ENCODE peak calls at places on chromosomes 2 and 18, in five cellular contexts. One of them, this sample, is unnamed.

GRCh38 chr2:166773268-166773949 is 114.9 kb upstream of the XIRP2 start:
- DNase-seq in stimulated activated effector memory CD8-positive, alpha-beta T cell treated with anti-CD3 and anti-CD28 coated beads, Interleukin-12 subunit alpha, Interleukin-12 subunit beta, amount 100 ng/mL, for 72 hours: no peak
- DNase-seq in stimulated activated CD4-positive, alpha-beta T cell treated with anti-CD3 and anti-CD28 coated beads, Interleukin-1b, Interleukin-23, amount 100 ng/mL, for 1 hour: no peak
- DNase-seq in GM13976: no peak
- DNase-seq in stimulated activated CD8-positive, alpha-beta memory T cell treated with anti-CD3 and anti-CD28 coated beads, Interleukin-2, amount 100 ng/mL, for 1 hour: no peak
- DNase-seq in this sample: no peak

GRCh38 chr2:145110668-145111067 is 590.7 kb upstream of the ZEB2 start:
- DNase-seq in stimulated activated effector memory CD8-positive, alpha-beta T cell treated with anti-CD3 and anti-CD28 coated beads, Interleukin-12 subunit alpha, Interleukin-12 subunit beta, amount 100 ng/mL, for 72 hours: no peak
- DNase-seq in stimulated activated CD4-positive, alpha-beta T cell treated with anti-CD3 and anti-CD28 coated beads, Interleukin-1b, Interleukin-23, amount 100 ng/mL, for 1 hour: no peak
- DNase-seq in GM13976: no peak
- DNase-seq in stimulated activated CD8-positive, alpha-beta memory T cell treated with anti-CD3 and anti-CD28 coated beads, Interleukin-2, amount 100 ng/mL, for 1 hour: no peak
- DNase-seq in this sample: no peak

GRCh38 chr18:26689226-26689913 is 141.0 kb upstream of the KCTD1 start:
- DNase-seq in stimulated activated effector memory CD8-positive, alpha-beta T cell treated with anti-CD3 and anti-CD28 coated beads, Interleukin-12 subunit alpha, Interleukin-12 subunit beta, amount 100 ng/mL, for 72 hours: no peak
- DNase-seq in stimulated activated CD4-positive, alpha-beta T cell treated with anti-CD3 and anti-CD28 coated beads, Interleukin-1b, Interleukin-23, amount 100 ng/mL, for 1 hour: no peak
- DNase-seq in GM13976: no peak
- DNase-seq in stimulated activated CD8-positive, alpha-beta memory T cell treated with anti-CD3 and anti-CD28 coated beads, Interleukin-2, amount 100 ng/mL, for 1 hour: no peak
- DNase-seq in this sample: no peak

GRCh38 chr2:40129725-40130124 is 322.2 kb downstream of the SLC8A1 start:
- DNase-seq in stimulated activated effector memory CD8-positive, alpha-beta T cell treated with anti-CD3 and anti-CD28 coated beads, Interleukin-12 subunit alpha, Interleukin-12 subunit beta, amount 100 ng/mL, for 72 hours: no peak
- DNase-seq in stimulated activated CD4-positive, alpha-beta T cell treated with anti-CD3 and anti-CD28 coated beads, Interleukin-1b, Interleukin-23, amount 100 ng/mL, for 1 hour: no peak
- DNase-seq in GM13976: no peak
- DNase-seq in stimulated activated CD8-positive, alpha-beta memory T cell treated with anti-CD3 and anti-CD28 coated beads, Interleukin-2, amount 100 ng/mL, for 1 hour: no peak
- DNase-seq in this sample: no peak

GRCh38 chr2:65045651-65046050 is 10.6 kb upstream of the CEP68 start:
- DNase-seq in stimulated activated effector memory CD8-positive, alpha-beta T cell treated with anti-CD3 and anti-CD28 coated beads, Interleukin-12 subunit alpha, Interleukin-12 subunit beta, amount 100 ng/mL, for 72 hours: no peak
- DNase-seq in stimulated activated CD4-positive, alpha-beta T cell treated with anti-CD3 and anti-CD28 coated beads, Interleukin-1b, Interleukin-23, amount 100 ng/mL, for 1 hour: no peak
- DNase-seq in GM13976: no peak
- DNase-seq in stimulated activated CD8-positive, alpha-beta memory T cell treated with anti-CD3 and anti-CD28 coated beads, Interleukin-2, amount 100 ng/mL, for 1 hour: no peak
- DNase-seq in this sample: no peak

GRCh38 chr2:109648041-109648527 is 33.9 kb downstream of the SOWAHC start:
- DNase-seq in stimulated activated effector memory CD8-positive, alpha-beta T cell treated with anti-CD3 and anti-CD28 coated beads, Interleukin-12 subunit alpha, Interleukin-12 subunit beta, amount 100 ng/mL, for 72 hours: no peak
- DNase-seq in stimulated activated CD4-positive, alpha-beta T cell treated with anti-CD3 and anti-CD28 coated beads, Interleukin-1b, Interleukin-23, amount 100 ng/mL, for 1 hour: no peak
- DNase-seq in GM13976: no peak
- DNase-seq in stimulated activated CD8-positive, alpha-beta memory T cell treated with anti-CD3 and anti-CD28 coated beads, Interleukin-2, amount 100 ng/mL, for 1 hour: no peak
- DNase-seq in this sample: no peak

GRCh38 chr2:1516798-1517060 is 103.5 kb downstream of the TPO start:
- DNase-seq in stimulated activated effector memory CD8-positive, alpha-beta T cell treated with anti-CD3 and anti-CD28 coated beads, Interleukin-12 subunit alpha, Interleukin-12 subunit beta, amount 100 ng/mL, for 72 hours: no peak
- DNase-seq in stimulated activated CD4-positive, alpha-beta T cell treated with anti-CD3 and anti-CD28 coated beads, Interleukin-1b, Interleukin-23, amount 100 ng/mL, for 1 hour: no peak
- DNase-seq in GM13976: no peak
- DNase-seq in stimulated activated CD8-positive, alpha-beta memory T cell treated with anti-CD3 and anti-CD28 coated beads, Interleukin-2, amount 100 ng/mL, for 1 hour: no peak
- DNase-seq in this sample: no peak

GRCh38 chr2:159903404-159904126 is 105.6 kb upstream of the CD302 start:
- DNase-seq in stimulated activated effector memory CD8-positive, alpha-beta T cell treated with anti-CD3 and anti-CD28 coated beads, Interleukin-12 subunit alpha, Interleukin-12 subunit beta, amount 100 ng/mL, for 72 hours: peak
- DNase-seq in stimulated activated CD4-positive, alpha-beta T cell treated with anti-CD3 and anti-CD28 coated beads, Interleukin-1b, Interleukin-23, amount 100 ng/mL, for 1 hour: no peak
- DNase-seq in GM13976: peak
- DNase-seq in stimulated activated CD8-positive, alpha-beta memory T cell treated with anti-CD3 and anti-CD28 coated beads, Interleukin-2, amount 100 ng/mL, for 1 hour: peak
- DNase-seq in this sample: peak

GRCh38 chr18:76374330-76375281 is 120.4 kb downstream of the ZNF516 start:
- DNase-seq in stimulated activated effector memory CD8-positive, alpha-beta T cell treated with anti-CD3 and anti-CD28 coated beads, Interleukin-12 subunit alpha, Interleukin-12 subunit beta, amount 100 ng/mL, for 72 hours: peak
- DNase-seq in stimulated activated CD4-positive, alpha-beta T cell treated with anti-CD3 and anti-CD28 coated beads, Interleukin-1b, Interleukin-23, amount 100 ng/mL, for 1 hour: no peak
- DNase-seq in GM13976: no peak
- DNase-seq in stimulated activated CD8-positive, alpha-beta memory T cell treated with anti-CD3 and anti-CD28 coated beads, Interleukin-2, amount 100 ng/mL, for 1 hour: no peak
- DNase-seq in this sample: no peak

GRCh38 chr2:219169950-219170654 is at the start of gene SLC23A3:
- DNase-seq in stimulated activated effector memory CD8-positive, alpha-beta T cell treated with anti-CD3 and anti-CD28 coated beads, Interleukin-12 subunit alpha, Interleukin-12 subunit beta, amount 100 ng/mL, for 72 hours: no peak
- DNase-seq in stimulated activated CD4-positive, alpha-beta T cell treated with anti-CD3 and anti-CD28 coated beads, Interleukin-1b, Interleukin-23, amount 100 ng/mL, for 1 hour: no peak
- DNase-seq in GM13976: no peak
- DNase-seq in stimulated activated CD8-positive, alpha-beta memory T cell treated with anti-CD3 and anti-CD28 coated beads, Interleukin-2, amount 100 ng/mL, for 1 hour: no peak
- DNase-seq in this sample: no peak

GRCh38 chr18:13410471-13410870 is 191.9 kb downstream of the LDLRAD4 start:
- DNase-seq in stimulated activated effector memory CD8-positive, alpha-beta T cell treated with anti-CD3 and anti-CD28 coated beads, Interleukin-12 subunit alpha, Interleukin-12 subunit beta, amount 100 ng/mL, for 72 hours: no peak
- DNase-seq in stimulated activated CD4-positive, alpha-beta T cell treated with anti-CD3 and anti-CD28 coated beads, Interleukin-1b, Interleukin-23, amount 100 ng/mL, for 1 hour: no peak
- DNase-seq in GM13976: no peak
- DNase-seq in stimulated activated CD8-positive, alpha-beta memory T cell treated with anti-CD3 and anti-CD28 coated beads, Interleukin-2, amount 100 ng/mL, for 1 hour: no peak
- DNase-seq in this sample: no peak

GRCh38 chr2:75503048-75503607 is 57.6 kb downstream of the EVA1A start:
- DNase-seq in stimulated activated effector memory CD8-positive, alpha-beta T cell treated with anti-CD3 and anti-CD28 coated beads, Interleukin-12 subunit alpha, Interleukin-12 subunit beta, amount 100 ng/mL, for 72 hours: no peak
- DNase-seq in stimulated activated CD4-positive, alpha-beta T cell treated with anti-CD3 and anti-CD28 coated beads, Interleukin-1b, Interleukin-23, amount 100 ng/mL, for 1 hour: no peak
- DNase-seq in GM13976: no peak
- DNase-seq in stimulated activated CD8-positive, alpha-beta memory T cell treated with anti-CD3 and anti-CD28 coated beads, Interleukin-2, amount 100 ng/mL, for 1 hour: no peak
- DNase-seq in this sample: no peak

GRCh38 chr2:109285244-109285651 is 156.2 kb downstream of the SH3RF3 start:
- DNase-seq in stimulated activated effector memory CD8-positive, alpha-beta T cell treated with anti-CD3 and anti-CD28 coated beads, Interleukin-12 subunit alpha, Interleukin-12 subunit beta, amount 100 ng/mL, for 72 hours: no peak
- DNase-seq in stimulated activated CD4-positive, alpha-beta T cell treated with anti-CD3 and anti-CD28 coated beads, Interleukin-1b, Interleukin-23, amount 100 ng/mL, for 1 hour: no peak
- DNase-seq in GM13976: no peak
- DNase-seq in stimulated activated CD8-positive, alpha-beta memory T cell treated with anti-CD3 and anti-CD28 coated beads, Interleukin-2, amount 100 ng/mL, for 1 hour: no peak
- DNase-seq in this sample: no peak

GRCh38 chr2:13638181-13638580 is 921.4 kb downstream of the TRIB2 start:
- DNase-seq in stimulated activated effector memory CD8-positive, alpha-beta T cell treated with anti-CD3 and anti-CD28 coated beads, Interleukin-12 subunit alpha, Interleukin-12 subunit beta, amount 100 ng/mL, for 72 hours: no peak
- DNase-seq in stimulated activated CD4-positive, alpha-beta T cell treated with anti-CD3 and anti-CD28 coated beads, Interleukin-1b, Interleukin-23, amount 100 ng/mL, for 1 hour: no peak
- DNase-seq in GM13976: no peak
- DNase-seq in stimulated activated CD8-positive, alpha-beta memory T cell treated with anti-CD3 and anti-CD28 coated beads, Interleukin-2, amount 100 ng/mL, for 1 hour: no peak
- DNase-seq in this sample: no peak

GRCh38 chr18:3264362-3264761 is 2.4 kb downstream of the MYL12B start:
- DNase-seq in stimulated activated effector memory CD8-positive, alpha-beta T cell treated with anti-CD3 and anti-CD28 coated beads, Interleukin-12 subunit alpha, Interleukin-12 subunit beta, amount 100 ng/mL, for 72 hours: no peak
- DNase-seq in stimulated activated CD4-positive, alpha-beta T cell treated with anti-CD3 and anti-CD28 coated beads, Interleukin-1b, Interleukin-23, amount 100 ng/mL, for 1 hour: no peak
- DNase-seq in GM13976: no peak
- DNase-seq in stimulated activated CD8-positive, alpha-beta memory T cell treated with anti-CD3 and anti-CD28 coated beads, Interleukin-2, amount 100 ng/mL, for 1 hour: no peak
- DNase-seq in this sample: no peak